ENCODE peak calls at places on chromosome 7, in four cellular contexts. One of them, this sample, is unnamed.

GRCh38 chr7:5420841-5421625 is 2.6 kb downstream of the TNRC18 start:
- DNase-seq in Peyer's patch: peak
- DNase-seq in psoas muscle: peak
- DNase-seq in fibroblast of the aortic adventitia: no peak
- DNase-seq in this sample: no peak

GRCh38 chr7:157041004-157041403 is 30.5 kb upstream of the MNX1 start:
- DNase-seq in Peyer's patch: no peak
- DNase-seq in psoas muscle: no peak
- DNase-seq in fibroblast of the aortic adventitia: no peak
- DNase-seq in this sample: no peak

GRCh38 chr7:140961117-140961516 is 36.4 kb upstream of the BRAF start:
- DNase-seq in Peyer's patch: no peak
- DNase-seq in psoas muscle: no peak
- DNase-seq in fibroblast of the aortic adventitia: no peak
- DNase-seq in this sample: no peak

GRCh38 chr7:117544061-117544460 is 64.2 kb downstream of the CFTR start:
- DNase-seq in Peyer's patch: no peak
- DNase-seq in psoas muscle: no peak
- DNase-seq in fibroblast of the aortic adventitia: no peak
- DNase-seq in this sample: no peak

GRCh38 chr7:57867884-57868701 is 418.1 kb downstream of the ZNF716 start:
- DNase-seq in Peyer's patch: no peak
- DNase-seq in psoas muscle: peak
- DNase-seq in fibroblast of the aortic adventitia: no peak
- DNase-seq in this sample: no peak

GRCh38 chr7:126689037-126689436 is 563.7 kb downstream of the GRM8 start:
- DNase-seq in Peyer's patch: no peak
- DNase-seq in psoas muscle: no peak
- DNase-seq in fibroblast of the aortic adventitia: no peak
- DNase-seq in this sample: peak

GRCh38 chr7:23377134-23377533 is 78.0 kb downstream of the MALSU1 start:
- DNase-seq in Peyer's patch: no peak
- DNase-seq in psoas muscle: no peak
- DNase-seq in fibroblast of the aortic adventitia: peak
- DNase-seq in this sample: no peak

GRCh38 chr7:102260856-102261255 is 25.8 kb upstream of the SH2B2 start:
- DNase-seq in Peyer's patch: no peak
- DNase-seq in psoas muscle: no peak
- DNase-seq in fibroblast of the aortic adventitia: peak
- DNase-seq in this sample: no peak

GRCh38 chr7:148738737-148739535 is 40.2 kb downstream of the CUL1 start:
- DNase-seq in Peyer's patch: no peak
- DNase-seq in psoas muscle: no peak
- DNase-seq in fibroblast of the aortic adventitia: no peak
- DNase-seq in this sample: no peak

GRCh38 chr7:2007526-2007925 is 225.2 kb downstream of the MAD1L1 start:
- DNase-seq in Peyer's patch: no peak
- DNase-seq in psoas muscle: peak
- DNase-seq in fibroblast of the aortic adventitia: no peak
- DNase-seq in this sample: no peak

GRCh38 chr7:111682576-111683372 is 120.5 kb upstream of the IMMP2L start:
- DNase-seq in Peyer's patch: no peak
- DNase-seq in psoas muscle: no peak
- DNase-seq in fibroblast of the aortic adventitia: peak
- DNase-seq in this sample: no peak

GRCh38 chr7:48090095-48090805 is 1.2 kb downstream of the UPP1 start:
- DNase-seq in Peyer's patch: peak
- DNase-seq in psoas muscle: peak
- DNase-seq in fibroblast of the aortic adventitia: peak
- DNase-seq in this sample: no peak

GRCh38 chr7:11831727-11832495 is at the start of gene THSD7A:
- DNase-seq in Peyer's patch: peak
- DNase-seq in psoas muscle: peak
- DNase-seq in fibroblast of the aortic adventitia: peak
- DNase-seq in this sample: no peak

GRCh38 chr7:121480058-121480457 is 84.0 kb upstream of the FAM3C start:
- DNase-seq in Peyer's patch: no peak
- DNase-seq in psoas muscle: no peak
- DNase-seq in fibroblast of the aortic adventitia: no peak
- DNase-seq in this sample: no peak

GRCh38 chr7:87851242-87851641 is 24.9 kb downstream of the SLC25A40 start:
- DNase-seq in Peyer's patch: no peak
- DNase-seq in psoas muscle: no peak
- DNase-seq in fibroblast of the aortic adventitia: no peak
- DNase-seq in this sample: no peak

GRCh38 chr7:17599733-17600685 is 301.6 kb downstream of the AHR start:
- DNase-seq in Peyer's patch: no peak
- DNase-seq in psoas muscle: no peak
- DNase-seq in fibroblast of the aortic adventitia: peak
- DNase-seq in this sample: peak

GRCh38 chr7:117158941-117159705 is 163.7 kb downstream of the WNT2 start:
- DNase-seq in Peyer's patch: no peak
- DNase-seq in psoas muscle: no peak
- DNase-seq in fibroblast of the aortic adventitia: peak
- DNase-seq in this sample: peak

GRCh38 chr7:155649588-155649987 is 5.1 kb downstream of the RBM33 start:
- DNase-seq in Peyer's patch: no peak
- DNase-seq in psoas muscle: no peak
- DNase-seq in fibroblast of the aortic adventitia: no peak
- DNase-seq in this sample: no peak

GRCh38 chr7:155733582-155734444 is 78.5 kb downstream of the SHH start:
- DNase-seq in Peyer's patch: no peak
- DNase-seq in psoas muscle: no peak
- DNase-seq in fibroblast of the aortic adventitia: no peak
- DNase-seq in this sample: no peak

GRCh38 chr7:102830206-102830605 is 81.4 kb downstream of the FAM185A start:
- DNase-seq in Peyer's patch: no peak
- DNase-seq in psoas muscle: no peak
- DNase-seq in fibroblast of the aortic adventitia: no peak
- DNase-seq in this sample: no peak

GRCh38 chr7:136293272-136293671 is 316.1 kb upstream of the MTPN start:
- DNase-seq in Peyer's patch: no peak
- DNase-seq in psoas muscle: no peak
- DNase-seq in fibroblast of the aortic adventitia: no peak
- DNase-seq in this sample: no peak

GRCh38 chr7:51950811-51951210 is 634.2 kb upstream of the COBL start:
- DNase-seq in Peyer's patch: no peak
- DNase-seq in psoas muscle: no peak
- DNase-seq in fibroblast of the aortic adventitia: no peak
- DNase-seq in this sample: no peak

GRCh38 chr7:143279186-143280098 is 5.3 kb upstream of the TMEM139 start:
- DNase-seq in Peyer's patch: no peak
- DNase-seq in psoas muscle: no peak
- DNase-seq in fibroblast of the aortic adventitia: peak
- DNase-seq in this sample: no peak

GRCh38 chr7:50166997-50167961 is 74.2 kb upstream of the ZPBP start:
- DNase-seq in Peyer's patch: no peak
- DNase-seq in psoas muscle: no peak
- DNase-seq in fibroblast of the aortic adventitia: no peak
- DNase-seq in this sample: no peak

GRCh38 chr7:14341200-14341599 is 351.7 kb upstream of the ETV1 start:
- DNase-seq in Peyer's patch: no peak
- DNase-seq in psoas muscle: no peak
- DNase-seq in fibroblast of the aortic adventitia: no peak
- DNase-seq in this sample: no peak

GRCh38 chr7:68613897-68614296 is 984.4 kb upstream of the AUTS2 start:
- DNase-seq in Peyer's patch: no peak
- DNase-seq in psoas muscle: no peak
- DNase-seq in fibroblast of the aortic adventitia: no peak
- DNase-seq in this sample: no peak

GRCh38 chr7:83684928-83685327 is 36.0 kb upstream of the SEMA3E start:
- DNase-seq in Peyer's patch: no peak
- DNase-seq in psoas muscle: no peak
- DNase-seq in fibroblast of the aortic adventitia: no peak
- DNase-seq in this sample: no peak
- H3K4me3 ChIP-seq in Peyer's patch: no peak
- H3K4me3 ChIP-seq in psoas muscle: no peak
- H3K4me3 ChIP-seq in fibroblast of the aortic adventitia: no peak
- H3K4me3 ChIP-seq in this sample: no peak

GRCh38 chr7:36157506-36158320 is 4.7 kb downstream of the EEPD1 start:
- DNase-seq in Peyer's patch: peak
- DNase-seq in psoas muscle: no peak
- DNase-seq in fibroblast of the aortic adventitia: no peak
- DNase-seq in this sample: no peak

GRCh38 chr7:36158321-36158605 is 5.2 kb downstream of the EEPD1 start:
- DNase-seq in Peyer's patch: no peak
- DNase-seq in psoas muscle: no peak
- DNase-seq in fibroblast of the aortic adventitia: no peak
- DNase-seq in this sample: no peak

GRCh38 chr7:36154255-36155212 is 1.5 kb downstream of the EEPD1 start:
- DNase-seq in Peyer's patch: no peak
- DNase-seq in psoas muscle: peak
- DNase-seq in fibroblast of the aortic adventitia: no peak
- DNase-seq in this sample: no peak

GRCh38 chr7:36153571-36154097 is 580 bp downstream of the EEPD1 start:
- DNase-seq in Peyer's patch: peak
- DNase-seq in psoas muscle: no peak
- DNase-seq in fibroblast of the aortic adventitia: no peak
- DNase-seq in this sample: no peak

GRCh38 chr7:36155811-36156361 is 2.8 kb downstream of the EEPD1 start:
- DNase-seq in Peyer's patch: peak
- DNase-seq in psoas muscle: peak
- DNase-seq in fibroblast of the aortic adventitia: no peak
- DNase-seq in this sample: no peak
- TF ChIP-seq CTCF in Peyer's patch: no peak
- TF ChIP-seq CTCF in psoas muscle: no peak
- TF ChIP-seq CTCF in fibroblast of the aortic adventitia: no peak
- TF ChIP-seq CTCF in this sample: peak

GRCh38 chr7:8129323-8129659 is 132.7 kb downstream of the ICA1 start:
- DNase-seq in Peyer's patch: no peak
- DNase-seq in psoas muscle: no peak
- DNase-seq in fibroblast of the aortic adventitia: no peak
- DNase-seq in this sample: no peak
- H3K4me3 ChIP-seq in Peyer's patch: no peak
- H3K4me3 ChIP-seq in psoas muscle: no peak
- H3K4me3 ChIP-seq in fibroblast of the aortic adventitia: no peak
- H3K4me3 ChIP-seq in this sample: no peak

GRCh38 chr7:108459922-108460551 is 3.8 kb upstream of the NRCAM start:
- DNase-seq in Peyer's patch: no peak
- DNase-seq in psoas muscle: no peak
- DNase-seq in fibroblast of the aortic adventitia: peak
- DNase-seq in this sample: no peak
- TF ChIP-seq CTCF in Peyer's patch: no peak
- TF ChIP-seq CTCF in psoas muscle: no peak
- TF ChIP-seq CTCF in fibroblast of the aortic adventitia: peak
- TF ChIP-seq CTCF in this sample: peak

GRCh38 chr7:94740490-94740889 is 84.6 kb upstream of the SGCE start:
- DNase-seq in Peyer's patch: no peak
- DNase-seq in psoas muscle: no peak
- DNase-seq in fibroblast of the aortic adventitia: no peak
- DNase-seq in this sample: no peak
- H3K4me3 ChIP-seq in Peyer's patch: no peak
- H3K4me3 ChIP-seq in psoas muscle: no peak
- H3K4me3 ChIP-seq in fibroblast of the aortic adventitia: no peak
- H3K4me3 ChIP-seq in this sample: no peak

GRCh38 chr7:134702366-134703240 is 56.0 kb downstream of the BPGM start:
- DNase-seq in Peyer's patch: no peak
- DNase-seq in psoas muscle: no peak
- DNase-seq in fibroblast of the aortic adventitia: no peak
- DNase-seq in this sample: no peak

GRCh38 chr7:134699021-134699818 is 52.6 kb downstream of the BPGM start:
- DNase-seq in Peyer's patch: no peak
- DNase-seq in psoas muscle: no peak
- DNase-seq in fibroblast of the aortic adventitia: no peak
- DNase-seq in this sample: no peak

GRCh38 chr7:134703241-134703594 is 56.6 kb downstream of the BPGM start:
- DNase-seq in Peyer's patch: no peak
- DNase-seq in psoas muscle: no peak
- DNase-seq in fibroblast of the aortic adventitia: no peak
- DNase-seq in this sample: no peak

GRCh38 chr7:134699871-134700270 is 53.2 kb downstream of the BPGM start:
- DNase-seq in Peyer's patch: no peak
- DNase-seq in psoas muscle: no peak
- DNase-seq in fibroblast of the aortic adventitia: peak
- DNase-seq in this sample: no peak

GRCh38 chr7:134701272-134701671 is 54.6 kb downstream of the BPGM start:
- DNase-seq in Peyer's patch: no peak
- DNase-seq in psoas muscle: no peak
- DNase-seq in fibroblast of the aortic adventitia: peak
- DNase-seq in this sample: no peak
- TF ChIP-seq CTCF in Peyer's patch: no peak
- TF ChIP-seq CTCF in psoas muscle: peak
- TF ChIP-seq CTCF in fibroblast of the aortic adventitia: peak
- TF ChIP-seq CTCF in this sample: no peak

GRCh38 chr7:132785861-132786260 is 209.6 kb upstream of the PLXNA4 start:
- DNase-seq in Peyer's patch: no peak
- DNase-seq in psoas muscle: no peak
- DNase-seq in fibroblast of the aortic adventitia: no peak
- DNase-seq in this sample: no peak
- H3K4me3 ChIP-seq in Peyer's patch: no peak
- H3K4me3 ChIP-seq in psoas muscle: no peak
- H3K4me3 ChIP-seq in fibroblast of the aortic adventitia: no peak
- H3K4me3 ChIP-seq in this sample: no peak

GRCh38 chr7:106871793-106872571 is 6.9 kb downstream of the PIK3CG start:
- DNase-seq in Peyer's patch: no peak
- DNase-seq in psoas muscle: no peak
- DNase-seq in fibroblast of the aortic adventitia: no peak
- DNase-seq in this sample: no peak
- TF ChIP-seq CTCF in Peyer's patch: no peak
- TF ChIP-seq CTCF in psoas muscle: no peak
- TF ChIP-seq CTCF in fibroblast of the aortic adventitia: no peak
- TF ChIP-seq CTCF in this sample: no peak

GRCh38 chr7:113414636-113415035 is 296.3 kb upstream of the SMIM30 start:
- DNase-seq in Peyer's patch: no peak
- DNase-seq in psoas muscle: no peak
- DNase-seq in fibroblast of the aortic adventitia: no peak
- DNase-seq in this sample: no peak
- H3K4me3 ChIP-seq in Peyer's patch: no peak
- H3K4me3 ChIP-seq in psoas muscle: no peak
- H3K4me3 ChIP-seq in fibroblast of the aortic adventitia: no peak
- H3K4me3 ChIP-seq in this sample: no peak